ENCODE peak calls at places on chromosomes 3 and 15, in five cellular contexts. M, L, F, X and O are unnamed samples.

GRCh38 chr15:91627473-91628309 is 225.8 kb upstream of the SLCO3A1 start:
- DNase-seq in M (no peak), L (peak), F (no peak), X (peak), O (no peak)

GRCh38 chr3:191139771-191140170 is 59.3 kb upstream of the OSTN start:
- DNase-seq in M (no peak), L (no peak), F (no peak), X (no peak), O (no peak)

GRCh38 chr15:51004103-51004536 is 90.6 kb downstream of the TNFAIP8L3 start:
- DNase-seq in M (no peak), L (no peak), F (peak), X (peak), O (no peak)

GRCh38 chr3:122843604-122844003 is 48.7 kb downstream of the SLC49A4 start:
- DNase-seq in M (no peak), L (no peak), F (no peak), X (no peak), O (no peak)

GRCh38 chr15:65082303-65082958 is 5.9 kb downstream of the KBTBD13 start:
- DNase-seq in M (no peak), L (peak), F (no peak), X (no peak), O (no peak)

GRCh38 chr3:122100591-122101491 is 45.7 kb downstream of the CD86 start:
- DNase-seq in M (no peak), L (no peak), F (no peak), X (no peak), O (no peak)

GRCh38 chr15:53693729-53694533 is 65.5 kb downstream of the WDR72 start:
- DNase-seq in M (no peak), L (no peak), F (no peak), X (no peak), O (no peak)

GRCh38 chr3:61808526-61808925 is 247.2 kb downstream of the PTPRG start:
- DNase-seq in M (no peak), L (no peak), F (no peak), X (no peak), O (no peak)

GRCh38 chr3:14266361-14266760 is 87.7 kb downstream of the LSM3 start:
- DNase-seq in M (no peak), L (no peak), F (no peak), X (peak), O (no peak)

GRCh38 chr3:151305081-151305777 is 11.4 kb downstream of the GPR87 start:
- DNase-seq in M (no peak), L (peak), F (no peak), X (peak), O (peak)

GRCh38 chr3:115885621-115886020 is 262.3 kb downstream of the GAP43 start:
- DNase-seq in M (no peak), L (no peak), F (no peak), X (peak), O (no peak)

GRCh38 chr3:94794563-94794962 is 731.7 kb downstream of the NSUN3 start:
- DNase-seq in M (no peak), L (no peak), F (no peak), X (no peak), O (no peak)

GRCh38 chr3:53109190-53109589 is 21.0 kb downstream of the RFT1 start:
- DNase-seq in M (no peak), L (no peak), F (no peak), X (peak), O (no peak)

GRCh38 chr3:155370198-155370597 is 76.7 kb upstream of the STRIT1 start:
- DNase-seq in M (no peak), L (no peak), F (no peak), X (no peak), O (no peak)

GRCh38 chr15:58771621-58772235 is 626 bp downstream of the MINDY2 start:
- DNase-seq in M (no peak), L (no peak), F (peak), X (no peak), O (peak)

GRCh38 chr3:50573566-50574279 is 4.4 kb downstream of the HEMK1 start:
- DNase-seq in M (no peak), L (no peak), F (peak), X (no peak), O (no peak)

GRCh38 chr3:153927107-153927506 is 194.1 kb upstream of the ARHGEF26 start:
- DNase-seq in M (peak), L (no peak), F (no peak), X (peak), O (peak)

GRCh38 chr15:64845183-64845611 is 3.5 kb downstream of the PLEKHO2 start:
- DNase-seq in M (no peak), L (peak), F (no peak), X (no peak), O (no peak)

GRCh38 chr3:28575100-28575747 is 226.6 kb upstream of the AZI2 start:
- DNase-seq in M (no peak), L (peak), F (no peak), X (no peak), O (no peak)

GRCh38 chr15:85504739-85505676 is 124.6 kb downstream of the AKAP13 start:
- DNase-seq in M (no peak), L (peak), F (peak), X (peak), O (peak)

GRCh38 chr3:38713121-38713520 is 63.6 kb upstream of the SCN5A start:
- DNase-seq in M (no peak), L (no peak), F (no peak), X (no peak), O (no peak)
- TF ChIP-seq RCOR1 in M (no peak), L (no peak), F (no peak), X (no peak), O (no peak)

DNA sequence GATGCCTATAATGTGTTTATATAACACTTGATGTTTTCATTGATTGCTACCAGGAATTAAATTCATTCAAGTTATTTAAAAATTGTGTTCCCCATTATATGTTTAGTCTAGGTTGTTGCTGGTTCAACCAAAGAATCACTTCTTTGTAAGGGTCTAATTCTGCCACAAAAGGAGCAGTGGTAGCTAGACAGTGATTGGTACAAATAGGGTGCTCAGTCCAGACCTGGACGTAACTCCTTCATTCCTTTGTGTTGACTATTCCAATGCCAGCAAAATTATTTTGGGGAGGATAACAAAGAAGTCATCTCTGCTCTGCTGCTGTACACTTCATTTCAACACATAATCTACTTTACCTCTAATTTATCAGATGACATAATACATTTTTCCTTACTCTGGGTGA is 1.2 kb downstream of the CHMP2B start:
- DNase-seq in M (no peak), L (no peak), F (no peak), X (peak), O (no peak)
- TF ChIP-seq RCOR1 in M (no peak), L (no peak), F (no peak), X (no peak), O (no peak)

GRCh38 chr3:178672263-178672662 is 136.0 kb downstream of the KCNMB2 start:
- DNase-seq in M (no peak), L (no peak), F (no peak), X (no peak), O (no peak)
- TF ChIP-seq RCOR1 in M (no peak), L (no peak), F (no peak), X (no peak), O (no peak)

DNA sequence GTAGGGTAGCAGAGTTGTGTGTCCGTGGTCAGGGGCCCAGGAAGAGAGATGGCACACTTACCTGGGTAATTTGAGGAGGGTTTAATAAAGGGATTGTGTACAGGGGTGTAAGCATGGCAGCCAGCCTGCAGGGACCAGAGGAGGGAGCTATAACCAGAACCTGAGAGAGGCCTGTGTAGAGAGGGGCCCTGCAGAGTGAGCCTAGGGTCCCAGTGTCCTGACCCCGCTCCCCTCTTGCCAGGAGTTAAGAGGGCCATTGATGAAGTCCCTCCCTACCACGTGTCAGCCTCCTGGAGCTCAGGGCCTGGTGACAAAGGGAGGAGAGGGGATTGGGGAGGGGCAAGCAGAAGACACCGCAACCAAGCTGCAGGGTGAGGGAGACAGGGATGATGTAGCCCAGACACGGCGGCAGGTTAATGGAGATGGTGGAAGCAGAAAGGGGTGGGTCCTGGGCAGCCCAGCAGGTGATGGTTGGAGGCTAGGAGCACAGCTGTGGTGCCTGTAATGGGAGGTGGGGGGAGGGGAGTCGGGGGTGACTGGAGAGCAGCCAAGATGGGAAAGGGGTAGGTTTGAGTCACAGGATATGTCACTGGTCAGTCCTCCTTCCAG is 165.4 kb upstream of the TOPAZ1 start:
- DNase-seq in M (no peak), L (no peak), F (no peak), X (no peak), O (no peak)
- TF ChIP-seq RCOR1 in M (no peak), L (no peak), F (no peak), X (no peak), O (no peak)

GRCh38 chr3:5731100-5731499 is 543.6 kb downstream of the EDEM1 start:
- DNase-seq in M (no peak), L (peak), F (peak), X (no peak), O (peak)
- TF ChIP-seq RCOR1 in M (no peak), L (no peak), F (no peak), X (no peak), O (no peak)

GRCh38 chr3:187211532-187212274 is 14.4 kb downstream of the RTP1 start:
- DNase-seq in M (no peak), L (no peak), F (no peak), X (peak), O (no peak)
- TF ChIP-seq RCOR1 in M (no peak), L (no peak), F (no peak), X (no peak), O (no peak)

GRCh38 chr15:43519207-43519606 is 1.8 kb downstream of the MAP1A start:
- DNase-seq in M (no peak), L (peak), F (peak), X (no peak), O (no peak)

GRCh38 chr15:43516801-43517353 is 531 bp upstream of the MAP1A start:
- DNase-seq in M (no peak), L (peak), F (peak), X (peak), O (no peak)

GRCh38 chr15:43517354-43518072 is at the start of gene MAP1A:
- DNase-seq in M (no peak), L (peak), F (peak), X (peak), O (no peak)

GRCh38 chr15:43520138-43520537 is 2.7 kb downstream of the MAP1A start:
- DNase-seq in M (no peak), L (no peak), F (peak), X (no peak), O (no peak)

GRCh38 chr15:43518073-43518761 is 809 bp downstream of the MAP1A start:
- DNase-seq in M (no peak), L (peak), F (peak), X (peak), O (no peak)
- TF ChIP-seq RCOR1 in M (no peak), L (no peak), F (no peak), X (no peak), O (no peak)

DNA sequence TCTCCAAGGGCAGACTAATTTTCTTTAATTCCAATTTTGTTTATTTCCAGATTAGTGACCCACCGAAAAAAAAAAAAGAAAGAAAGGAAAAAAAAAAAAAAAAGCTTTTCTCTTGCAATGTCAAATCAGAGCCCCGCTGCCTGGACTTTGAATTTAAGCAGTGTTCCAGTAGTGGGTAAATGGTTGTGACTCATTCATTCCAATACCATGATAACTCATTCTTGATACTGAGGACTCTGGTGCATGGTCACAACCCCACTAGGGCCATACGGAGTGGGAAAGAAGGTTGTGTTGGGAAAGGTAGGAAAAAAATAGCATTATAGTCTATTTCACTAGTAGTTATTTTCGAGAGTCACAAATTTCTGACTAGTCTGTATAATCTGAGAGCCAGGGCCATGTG is 59.1 kb upstream of the COL8A1 start:
- DNase-seq in M (no peak), L (no peak), F (no peak), X (peak), O (no peak)
- TF ChIP-seq RCOR1 in M (no peak), L (no peak), F (no peak), X (no peak), O (no peak)

DNA sequence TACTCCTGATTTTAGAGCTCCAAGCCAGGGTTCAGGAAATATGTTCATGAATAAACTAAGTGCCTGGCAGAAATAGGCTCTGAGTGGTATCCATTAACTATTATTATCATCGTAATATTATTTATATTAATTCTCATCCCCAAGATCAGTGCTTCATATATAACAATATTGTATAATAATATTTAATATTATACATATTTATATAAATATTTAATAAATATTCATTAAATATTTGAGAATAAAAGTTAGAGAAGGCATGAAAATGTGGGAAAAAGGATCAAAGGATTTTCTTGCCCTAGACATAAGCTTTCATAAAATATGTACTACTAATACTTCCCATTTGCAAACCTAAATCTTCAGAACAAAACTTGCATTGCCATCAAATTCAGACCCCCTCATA is 196.5 kb downstream of the ZMAT3 start:
- DNase-seq in M (no peak), L (no peak), F (no peak), X (no peak), O (no peak)
- TF ChIP-seq RCOR1 in M (no peak), L (no peak), F (no peak), X (no peak), O (no peak)

GRCh38 chr3:24138876-24139256 is 193.8 kb downstream of the NR1D2 start:
- DNase-seq in M (no peak), L (no peak), F (no peak), X (no peak), O (no peak)

GRCh38 chr3:24137354-24137753 is 192.3 kb downstream of the NR1D2 start:
- DNase-seq in M (no peak), L (no peak), F (no peak), X (no peak), O (no peak)

GRCh38 chr3:24141548-24141947 is 196.5 kb downstream of the NR1D2 start:
- DNase-seq in M (no peak), L (no peak), F (no peak), X (no peak), O (no peak)

GRCh38 chr3:24137958-24138875 is 193.1 kb downstream of the NR1D2 start:
- DNase-seq in M (no peak), L (no peak), F (no peak), X (no peak), O (no peak)

DNA sequence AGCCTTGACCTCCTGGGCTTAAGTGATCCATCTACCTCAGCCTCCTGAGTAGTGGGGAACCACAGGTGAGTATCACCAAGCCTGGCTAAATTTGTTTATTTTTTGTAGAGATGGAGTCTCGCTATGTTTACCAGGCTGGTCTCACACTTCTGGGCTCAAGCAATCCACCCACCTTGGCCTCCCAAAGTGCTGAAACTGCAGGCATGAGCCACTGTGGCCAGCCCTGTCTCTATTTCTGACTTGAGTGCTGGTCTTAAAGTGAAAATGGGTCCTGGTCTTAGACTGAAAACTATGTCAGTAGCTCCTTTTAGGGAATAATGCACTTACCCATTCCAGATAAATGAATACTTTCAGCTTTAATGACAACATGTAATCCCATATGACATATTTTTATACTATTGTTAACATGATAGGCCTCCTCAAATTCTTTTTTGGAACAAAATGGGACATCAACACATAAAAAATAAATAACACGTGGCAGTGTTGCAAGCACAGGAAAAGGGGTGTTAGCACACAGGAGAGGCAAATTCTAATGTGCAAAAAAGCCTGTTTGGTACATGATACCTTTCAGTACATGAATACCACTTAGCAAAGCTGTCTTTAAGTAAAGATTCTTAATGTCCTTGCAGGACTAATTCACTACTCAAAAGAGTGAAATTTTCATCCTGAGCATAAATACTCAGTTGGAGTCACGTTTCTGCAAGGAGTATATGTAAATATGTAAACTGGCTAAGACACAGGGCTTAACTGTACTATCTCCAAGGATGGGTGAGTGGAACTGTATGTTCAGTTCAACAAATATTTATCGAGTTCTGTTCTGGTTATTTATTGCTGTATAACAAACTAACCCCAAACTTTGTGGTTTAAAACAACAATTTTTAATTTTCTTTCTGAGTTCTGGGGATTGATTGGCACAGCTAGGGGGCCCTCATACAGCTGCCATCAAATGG is 194.7 kb downstream of the NR1D2 start:
- DNase-seq in M (no peak), L (no peak), F (no peak), X (no peak), O (no peak)
- TF ChIP-seq RCOR1 in M (no peak), L (no peak), F (no peak), X (no peak), O (no peak)